ENCODE peak calls at places on chromosomes 3 and 15, in ten cellular contexts. U is HS-5; O is breast epithelium; G is stimulated activated CD4-positive, alpha-beta T cell treated with anti-CD3 and anti-CD28 coated beads, Interleukin-4, amount 100 ng/mL, for 24 hours; K is GDM1; F is pancreas; D is BJ; P is GM19239; X is NCI-H2081; Y is suprapubic skin. S is an unnamed sample.

GRCh38 chr3:100082108-100082642 is 32.1 kb downstream of the FILIP1L start:
- DNase-seq in U (no peak), O (no peak), G (no peak), K (no peak), F (no peak), D (no peak), P (no peak), X (no peak), Y (no peak), S (no peak)

GRCh38 chr3:82012775-82013174 is 251.3 kb upstream of the GBE1 start:
- DNase-seq in U (no peak), O (no peak), G (no peak), K (no peak), F (no peak), D (no peak), P (no peak), X (no peak), Y (no peak), S (no peak)

GRCh38 chr15:66698318-66698961 is 3.6 kb upstream of the SMAD6 start:
- DNase-seq in U (peak), O (no peak), G (peak), K (peak), F (peak), D (no peak), P (no peak), X (peak), Y (no peak), S (no peak)

GRCh38 chr3:14503706-14504065 is 36.5 kb downstream of the GRIP2 start:
- DNase-seq in U (no peak), O (no peak), G (no peak), K (no peak), F (no peak), D (no peak), P (no peak), X (no peak), Y (no peak), S (no peak)

GRCh38 chr15:34436956-34437442 is 609 bp downstream of the GOLGA8A start:
- DNase-seq in U (no peak), O (no peak), G (peak), K (peak), F (peak), D (no peak), P (peak), X (peak), Y (no peak), S (no peak)

GRCh38 chr3:10956991-10957390 is 35.6 kb upstream of the SLC6A1 start:
- DNase-seq in U (no peak), O (no peak), G (no peak), K (no peak), F (no peak), D (no peak), P (no peak), X (no peak), Y (no peak), S (no peak)

GRCh38 chr3:102161362-102162006 is 273.3 kb upstream of the ZPLD1 start:
- DNase-seq in U (no peak), O (no peak), G (no peak), K (no peak), F (no peak), D (no peak), P (no peak), X (no peak), Y (no peak), S (no peak)

GRCh38 chr3:20747736-20748135 is 561.7 kb upstream of the SGO1 start:
- DNase-seq in U (no peak), O (no peak), G (no peak), K (no peak), F (no peak), D (peak), P (no peak), X (no peak), Y (no peak), S (no peak)

GRCh38 chr15:68775671-68776476 is 44.8 kb downstream of the ANP32A start:
- DNase-seq in U (no peak), O (no peak), G (no peak), K (no peak), F (peak), D (no peak), P (no peak), X (no peak), Y (peak), S (no peak)

GRCh38 chr15:77895742-77896141 is 181.8 kb downstream of the TBC1D2B start:
- DNase-seq in U (no peak), O (no peak), G (no peak), K (no peak), F (no peak), D (no peak), P (no peak), X (no peak), Y (no peak), S (no peak)

GRCh38 chr3:156271995-156272719 is 151.8 kb downstream of the KCNAB1 start:
- DNase-seq in U (no peak), O (no peak), G (no peak), K (no peak), F (no peak), D (no peak), P (no peak), X (no peak), Y (no peak), S (no peak)

GRCh38 chr15:25830844-25831443 is 32.2 kb downstream of the ATP10A start:
- DNase-seq in U (peak), O (peak), G (no peak), K (no peak), F (no peak), D (peak), P (no peak), X (no peak), Y (no peak), S (no peak)

GRCh38 chr3:56624725-56625124 is 58.3 kb downstream of the TASOR start:
- DNase-seq in U (peak), O (no peak), G (no peak), K (no peak), F (no peak), D (peak), P (no peak), X (no peak), Y (no peak), S (no peak)

GRCh38 chr3:59839283-59839682 is 789.5 kb upstream of the CFAP20DC start:
- DNase-seq in U (no peak), O (no peak), G (no peak), K (no peak), F (no peak), D (peak), P (no peak), X (no peak), Y (no peak), S (no peak)

GRCh38 chr3:58090351-58090750 is 82.1 kb downstream of the FLNB start:
- DNase-seq in U (no peak), O (no peak), G (no peak), K (no peak), F (no peak), D (no peak), P (no peak), X (no peak), Y (no peak), S (no peak)

GRCh38 chr15:77604973-77605372 is 27.7 kb downstream of the LINGO1 start:
- DNase-seq in U (no peak), O (no peak), G (no peak), K (no peak), F (no peak), D (no peak), P (no peak), X (no peak), Y (no peak), S (no peak)

GRCh38 chr3:128884992-128885391 is 5.6 kb downstream of the ACAD9 start:
- DNase-seq in U (no peak), O (no peak), G (no peak), K (no peak), F (no peak), D (no peak), P (no peak), X (no peak), Y (no peak), S (no peak)

GRCh38 chr3:114939920-114940319 is 207.2 kb downstream of the ZBTB20 start:
- DNase-seq in U (no peak), O (no peak), G (no peak), K (no peak), F (no peak), D (no peak), P (no peak), X (peak), Y (no peak), S (no peak)

GRCh38 chr3:9806688-9807589 is 3.1 kb upstream of the TTLL3 start:
- DNase-seq in U (no peak), O (no peak), G (no peak), K (no peak), F (no peak), D (no peak), P (no peak), X (no peak), Y (no peak), S (no peak)

GRCh38 chr3:170330366-170330765 is 27.1 kb upstream of the SKIL start:
- DNase-seq in U (no peak), O (no peak), G (no peak), K (no peak), F (no peak), D (no peak), P (no peak), X (no peak), Y (no peak), S (no peak)

GRCh38 chr15:49145651-49146609 is 9.5 kb downstream of the COPS2 start:
- DNase-seq in U (no peak), O (no peak), G (peak), K (peak), F (peak), D (no peak), P (no peak), X (peak), Y (no peak), S (peak)

GRCh38 chr15:85607842-85608241 is 186.9 kb downstream of the KLHL25 start:
- DNase-seq in U (no peak), O (peak), G (no peak), K (no peak), F (no peak), D (peak), P (no peak), X (no peak), Y (no peak), S (no peak)